ENCODE peak calls at places on chromosomes 6 and 20, in nine cellular contexts. P, C, X, M, O, F, E, Y and V are unnamed samples.
A peak's percentile ranks its signal among the peaks of the same experiment; 100 is the strongest.

GRCh38 chr6:116629467-116630063 is 13.3 kb downstream of the RSPH4A start:
- DNase-seq in P (no peak), C (no peak), X (no peak), M (no peak), O (no peak), F (no peak), E (no peak), Y (no peak), V (no peak)

GRCh38 chr20:37526839-37527637 is 638 bp downstream of the BLCAP start:
- DNase-seq in P (peak; percentile 42), C (peak; percentile 26), X (no peak), M (no peak), O (no peak), F (no peak), E (no peak), Y (peak; percentile 20), V (no peak)

GRCh38 chr20:55935448-55936221 is 69.7 kb downstream of the CBLN4 start:
- DNase-seq in P (no peak), C (no peak), X (no peak), M (no peak), O (no peak), F (no peak), E (no peak), Y (no peak), V (no peak)

GRCh38 chr6:106300944-106301343 is 24.6 kb downstream of the ATG5 start:
- DNase-seq in P (peak; percentile 79), C (peak; percentile 27), X (no peak), M (no peak), O (no peak), F (peak; percentile 1), E (no peak), Y (no peak), V (no peak)

GRCh38 chr6:11139051-11139960 is 27.8 kb upstream of the ERVFRD-1 start:
- DNase-seq in P (peak; percentile 30), C (no peak), X (no peak), M (no peak), O (no peak), F (no peak), E (no peak), Y (no peak), V (no peak)

GRCh38 chr6:107658920-107659879 is 164.9 kb downstream of the SCML4 start:
- DNase-seq in P (no peak), C (no peak), X (no peak), M (no peak), O (no peak), F (peak; percentile 77), E (no peak), Y (no peak), V (no peak)

GRCh38 chr6:2977290-2977689 is 5.9 kb upstream of the SERPINB6 start:
- DNase-seq in P (no peak), C (no peak), X (no peak), M (no peak), O (no peak), F (no peak), E (no peak), Y (no peak), V (no peak)

GRCh38 chr20:59402697-59403096 is 102.3 kb downstream of the EDN3 start:
- DNase-seq in P (no peak), C (no peak), X (peak; percentile 5), M (no peak), O (no peak), F (no peak), E (no peak), Y (no peak), V (peak; percentile 28)

GRCh38 chr20:40336034-40336433 is 353.0 kb downstream of the MAFB start:
- DNase-seq in P (peak; percentile 2), C (no peak), X (no peak), M (no peak), O (no peak), F (no peak), E (no peak), Y (no peak), V (no peak)

GRCh38 chr6:26328265-26328844 is 36.6 kb upstream of the BTN3A2 start:
- DNase-seq in P (no peak), C (no peak), X (no peak), M (no peak), O (no peak), F (no peak), E (no peak), Y (no peak), V (no peak)

GRCh38 chr6:43683708-43684455 is 3.7 kb downstream of the MRPS18A start:
- DNase-seq in P (no peak), C (no peak), X (no peak), M (no peak), O (no peak), F (no peak), E (no peak), Y (no peak), V (no peak)